ENCODE peak calls at places on chromosome 1, in ten cellular contexts. C, W, K, E, L, X, D, N, J and R are unnamed samples.

GRCh38 chr1:224894915-224895314 is 34.6 kb upstream of the DNAH14 start:
- DNase-seq in C (no peak), W (no peak), K (no peak), E (no peak), L (no peak), X (peak; percentile 46), D (no peak), N (peak; percentile 21), J (peak; percentile 38), R (no peak)

GRCh38 chr1:216626394-216627067 is 96.7 kb downstream of the ESRRG start:
- DNase-seq in C (no peak), W (no peak), K (no peak), E (no peak), L (no peak), X (no peak), D (peak; percentile 42), N (no peak), J (peak; percentile 7), R (no peak)

GRCh38 chr1:196608401-196609113 is at the start of gene KCNT2:
- DNase-seq in C (no peak), W (no peak), K (peak; percentile 53), E (peak; percentile 58), L (no peak), X (no peak), D (no peak), N (peak; percentile 84), J (peak; percentile 88), R (no peak)

GRCh38 chr1:1290238-1290731 is 10.0 kb downstream of the SCNN1D start:
- DNase-seq in C (no peak), W (peak; percentile 67), K (peak; percentile 70), E (no peak), L (peak; percentile 43), X (peak; percentile 56), D (peak; percentile 67), N (peak; percentile 75), J (peak; percentile 27), R (no peak)

GRCh38 chr1:36342426-36343185 is 19.2 kb upstream of the EVA1B start:
- DNase-seq in C (no peak), W (peak; percentile 63), K (peak; percentile 70), E (peak; percentile 39), L (peak; percentile 40), X (peak; percentile 89), D (peak; percentile 95), N (peak; percentile 52), J (peak; percentile 59), R (no peak)

GRCh38 chr1:81604982-81605381 is 195.8 kb upstream of the ADGRL2 start:
- DNase-seq in C (no peak), W (no peak), K (no peak), E (no peak), L (no peak), X (no peak), D (no peak), N (no peak), J (no peak), R (no peak)

GRCh38 chr1:179599623-179600249 is 8.1 kb downstream of the TDRD5 start:
- DNase-seq in C (no peak), W (no peak), K (no peak), E (no peak), L (no peak), X (peak; percentile 49), D (peak; percentile 50), N (peak; percentile 59), J (peak; percentile 19), R (peak; percentile 42)

GRCh38 chr1:198253668-198254067 is 96.9 kb downstream of the NEK7 start:
- DNase-seq in C (no peak), W (no peak), K (no peak), E (no peak), L (no peak), X (no peak), D (peak; percentile 25), N (no peak), J (peak; percentile 88), R (no peak)

GRCh38 chr1:25642710-25643109 is 26.1 kb downstream of the MAN1C1 start:
- DNase-seq in C (no peak), W (peak; percentile 86), K (no peak), E (no peak), L (peak; percentile 57), X (no peak), D (no peak), N (no peak), J (peak; percentile 44), R (no peak)

GRCh38 chr1:217138173-217138838 is 415.1 kb upstream of the ESRRG start:
- DNase-seq in C (no peak), W (no peak), K (no peak), E (no peak), L (no peak), X (no peak), D (no peak), N (no peak), J (no peak), R (no peak)

GRCh38 chr1:98304888-98305287 is 356.6 kb upstream of the SNX7 start:
- DNase-seq in C (no peak), W (no peak), K (no peak), E (no peak), L (no peak), X (no peak), D (no peak), N (no peak), J (no peak), R (no peak)

GRCh38 chr1:155009221-155009711 is 6.7 kb downstream of the ZBTB7B start:
- DNase-seq in C (no peak), W (no peak), K (no peak), E (no peak), L (no peak), X (no peak), D (no peak), N (no peak), J (no peak), R (no peak)

GRCh38 chr1:61589382-61589765 is 135.6 kb downstream of the TM2D1 start:
- DNase-seq in C (no peak), W (no peak), K (no peak), E (peak; percentile 42), L (no peak), X (no peak), D (no peak), N (no peak), J (no peak), R (no peak)

GRCh38 chr1:52238887-52239707 is 97.2 kb downstream of the ZFYVE9 start:
- DNase-seq in C (no peak), W (no peak), K (no peak), E (no peak), L (no peak), X (no peak), D (peak; percentile 69), N (no peak), J (peak; percentile 16), R (no peak)
- H3K4me1 ChIP-seq in C (no peaks in the 10 kb centered on the region), W (peaks cover 8% of the 10 kb centered on the region), K (peaks cover 27% of the 10 kb centered on the region), E (peaks cover 3% of the 10 kb centered on the region), L (no peaks in the 10 kb centered on the region), X (no peaks in the 10 kb centered on the region), D (peaks cover 2% of the 10 kb centered on the region), N (no peaks in the 10 kb centered on the region), J (peaks cover 15% of the 10 kb centered on the region), R (peaks cover 24% of the 10 kb centered on the region)

GRCh38 chr1:114113801-114114750 is 39.6 kb downstream of the SYT6 start:
- DNase-seq in C (no peak), W (no peak), K (peak; percentile 60), E (peak; percentile 17), L (no peak), X (peak; percentile 99), D (no peak), N (no peak), J (peak; percentile 41), R (peak; percentile 47)
- H3K27ac ChIP-seq in C (no peak overlapping the region), W (no peak overlapping the region), K (no peak overlapping the region), E (no peak overlapping the region), L (no peak overlapping the region), X (peak overlapping the region; percentile 96), D (no peak overlapping the region), N (no peak overlapping the region), J (no peak overlapping the region), R (peak overlapping the region; percentile 55)

DNA sequence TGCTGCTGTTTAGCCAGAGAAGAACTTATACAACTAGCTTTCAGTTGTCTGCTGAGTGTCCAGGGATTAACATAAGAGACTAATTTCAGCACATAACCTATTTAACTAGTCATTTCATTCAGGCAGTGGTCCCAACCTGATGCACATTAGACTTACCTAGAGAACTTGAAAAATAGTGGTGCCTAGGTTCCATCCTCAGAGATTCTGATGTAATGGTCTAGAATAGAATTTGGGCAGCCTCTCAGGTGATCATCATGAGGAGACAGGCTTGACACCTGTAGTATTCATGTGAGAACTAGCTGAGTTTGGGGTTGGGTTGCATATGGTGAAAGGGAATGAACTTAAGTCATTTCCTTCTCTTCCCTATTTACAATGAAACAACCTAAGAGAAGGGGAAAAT is 24.8 kb downstream of the CNST start:
- DNase-seq in C (no peak), W (no peak), K (no peak), E (no peak), L (no peak), X (no peak), D (no peak), N (no peak), J (no peak), R (no peak)
- H3K4me1 ChIP-seq in C (no peaks in the 10 kb centered on the region), W (no peaks in the 10 kb centered on the region), K (peaks cover 20% of the 10 kb centered on the region), E (peaks cover 41% of the 10 kb centered on the region), L (peaks cover 22% of the 10 kb centered on the region), X (no peaks in the 10 kb centered on the region), D (no peaks in the 10 kb centered on the region), N (peaks cover 3% of the 10 kb centered on the region), J (peaks cover 16% of the 10 kb centered on the region), R (peaks cover 29% of the 10 kb centered on the region)

GRCh38 chr1:65151641-65152040 is 3.6 kb downstream of the AK4 start:
- DNase-seq in C (no peak), W (no peak), K (no peak), E (no peak), L (no peak), X (no peak), D (no peak), N (no peak), J (no peak), R (no peak)

GRCh38 chr1:65150583-65151263 is 2.7 kb downstream of the AK4 start:
- DNase-seq in C (no peak), W (no peak), K (no peak), E (no peak), L (no peak), X (no peak), D (no peak), N (no peak), J (no peak), R (no peak)

GRCh38 chr1:65149753-65150463 is 1.9 kb downstream of the AK4 start:
- DNase-seq in C (no peak), W (no peak), K (no peak), E (no peak), L (no peak), X (no peak), D (no peak), N (no peak), J (no peak), R (no peak)

GRCh38 chr1:65156910-65157545 is 9.0 kb downstream of the AK4 start:
- DNase-seq in C (no peak), W (no peak), K (no peak), E (no peak), L (no peak), X (no peak), D (no peak), N (no peak), J (no peak), R (no peak)

GRCh38 chr1:65153635-65154034 is 5.6 kb downstream of the AK4 start:
- DNase-seq in C (no peak), W (no peak), K (no peak), E (no peak), L (no peak), X (no peak), D (no peak), N (no peak), J (no peak), R (no peak)
- H3K27ac ChIP-seq in C (peak overlapping the region; percentile 55), W (no peak overlapping the region), K (no peak overlapping the region), E (no peak overlapping the region), L (no peak overlapping the region), X (no peak overlapping the region), D (no peak overlapping the region), N (peak overlapping the region; percentile 14), J (no peak overlapping the region), R (no peak overlapping the region)